ENCODE peak calls at places on chromosome 11, in six cellular contexts. U is transverse colon, G is K562, R is stomach, I is SK-N-SH, X is HepG2. L is an unnamed sample.

GRCh38 chr11:120182357-120182756 is 28.5 kb upstream of the OAF start:
- DNase-seq in U (no peak), G (no peak), R (peak), I (no peak), X (no peak), L (peak)

GRCh38 chr11:10581481-10582019 is 13.1 kb upstream of the LYVE1 start:
- DNase-seq in U (peak), G (peak), R (no peak), I (no peak), X (no peak), L (no peak)

GRCh38 chr11:121105063-121105480 is 4.0 kb downstream of the TECTA start:
- DNase-seq in U (no peak), G (no peak), R (no peak), I (no peak), X (no peak), L (peak)

GRCh38 chr11:33211588-33211987 is 45.6 kb upstream of the HIPK3 start:
- DNase-seq in U (no peak), G (no peak), R (no peak), I (no peak), X (peak), L (no peak)

GRCh38 chr11:64489831-64490441 is 101.1 kb upstream of the SLC22A12 start:
- DNase-seq in U (peak), G (peak), R (peak), I (peak), X (peak), L (no peak)

GRCh38 chr11:110296226-110297081 is at the start of gene RDX:
- DNase-seq in U (peak), G (peak), R (peak), I (peak), X (peak), L (peak)

GRCh38 chr11:80239217-80239616 is 798.4 kb upstream of the TENM4 start:
- DNase-seq in U (no peak), G (no peak), R (no peak), I (no peak), X (peak), L (no peak)

GRCh38 chr11:43810929-43811596 is 69.6 kb upstream of the ALKBH3 start:
- DNase-seq in U (no peak), G (peak), R (no peak), I (no peak), X (no peak), L (no peak)

GRCh38 chr11:128879817-128880216 is 11.3 kb upstream of the KCNJ5 start:
- DNase-seq in U (no peak), G (no peak), R (no peak), I (no peak), X (no peak), L (no peak)

GRCh38 chr11:108025387-108026080 is 16.8 kb downstream of the CUL5 start:
- DNase-seq in U (no peak), G (no peak), R (no peak), I (no peak), X (no peak), L (no peak)

GRCh38 chr11:44997566-44997965 is 46.9 kb upstream of the TP53I11 start:
- DNase-seq in U (no peak), G (no peak), R (no peak), I (no peak), X (no peak), L (peak)

GRCh38 chr11:108733479-108734116 is 68.7 kb downstream of the DDX10 start:
- DNase-seq in U (no peak), G (peak), R (no peak), I (no peak), X (no peak), L (no peak)

GRCh38 chr11:93005239-93005638 is 35.8 kb downstream of the MTNR1B start:
- DNase-seq in U (no peak), G (no peak), R (no peak), I (no peak), X (no peak), L (no peak)

GRCh38 chr11:93001812-93002211 is 32.4 kb downstream of the MTNR1B start:
- DNase-seq in U (no peak), G (no peak), R (no peak), I (no peak), X (no peak), L (no peak)

GRCh38 chr11:93002380-93002779 is 32.9 kb downstream of the MTNR1B start:
- DNase-seq in U (no peak), G (no peak), R (no peak), I (no peak), X (no peak), L (no peak)

GRCh38 chr11:93000511-93001476 is 31.3 kb downstream of the MTNR1B start:
- DNase-seq in U (no peak), G (peak), R (no peak), I (peak), X (peak), L (no peak)
- TF ChIP-seq EP300 in U (no peak), G (peak), R (no peak), I (peak), X (no peak), L (no peak)

GRCh38 chr11:96124155-96124554 is 200.2 kb upstream of the MTMR2 start:
- DNase-seq in U (no peak), G (no peak), R (no peak), I (no peak), X (no peak), L (no peak)

GRCh38 chr11:96127596-96127959 is 203.7 kb upstream of the MTMR2 start:
- DNase-seq in U (no peak), G (no peak), R (no peak), I (no peak), X (no peak), L (no peak)

GRCh38 chr11:96125400-96125799 is 201.5 kb upstream of the MTMR2 start:
- DNase-seq in U (no peak), G (no peak), R (no peak), I (no peak), X (peak), L (no peak)

GRCh38 chr11:96130061-96130460 is 206.2 kb upstream of the MTMR2 start:
- DNase-seq in U (no peak), G (no peak), R (no peak), I (no peak), X (no peak), L (no peak)

DNA sequence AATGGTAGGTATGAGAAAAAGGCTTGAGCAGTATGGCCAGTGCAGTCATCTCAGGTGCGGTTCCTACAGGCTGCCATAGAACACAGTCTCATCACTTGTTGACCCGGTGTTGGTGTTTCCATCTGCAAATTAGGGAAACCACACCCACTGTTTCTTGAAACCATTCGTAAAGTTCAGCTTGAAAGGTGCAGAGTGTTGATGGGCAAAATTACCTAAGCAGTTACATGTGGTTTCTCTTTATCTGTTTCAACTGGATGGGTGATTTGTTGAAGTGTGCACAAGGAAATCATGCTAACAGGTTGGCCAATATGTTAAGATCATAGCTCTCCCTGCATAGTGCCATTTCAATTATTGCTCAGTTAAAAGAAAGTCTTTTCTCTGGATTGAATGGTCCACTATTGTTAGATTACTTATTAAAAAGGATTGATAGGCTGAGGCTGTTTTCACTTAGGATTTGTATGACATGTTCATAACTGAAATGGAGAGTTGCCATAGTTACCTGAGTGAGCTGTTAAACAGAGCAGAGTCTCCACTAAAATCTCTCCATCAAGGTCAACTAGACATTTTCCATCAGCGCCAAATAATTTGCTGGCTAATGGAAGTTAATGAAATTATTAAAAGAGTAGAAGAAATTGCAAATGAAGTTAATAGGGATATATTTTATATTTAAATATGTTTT is 203.1 kb upstream of the MTMR2 start:
- DNase-seq in U (no peak), G (no peak), R (no peak), I (no peak), X (no peak), L (no peak)
- TF ChIP-seq EP300 in U (no peak), G (no peak), R (no peak), I (peak), X (no peak), L (no peak)

GRCh38 chr11:68459886-68460740 is 439 bp upstream of the PPP6R3 start:
- DNase-seq in U (peak), G (peak), R (peak), I (peak), X (peak), L (peak)
- TF ChIP-seq EP300 in U (no peak), G (peak), R (no peak), I (peak), X (peak), L (no peak)

DNA sequence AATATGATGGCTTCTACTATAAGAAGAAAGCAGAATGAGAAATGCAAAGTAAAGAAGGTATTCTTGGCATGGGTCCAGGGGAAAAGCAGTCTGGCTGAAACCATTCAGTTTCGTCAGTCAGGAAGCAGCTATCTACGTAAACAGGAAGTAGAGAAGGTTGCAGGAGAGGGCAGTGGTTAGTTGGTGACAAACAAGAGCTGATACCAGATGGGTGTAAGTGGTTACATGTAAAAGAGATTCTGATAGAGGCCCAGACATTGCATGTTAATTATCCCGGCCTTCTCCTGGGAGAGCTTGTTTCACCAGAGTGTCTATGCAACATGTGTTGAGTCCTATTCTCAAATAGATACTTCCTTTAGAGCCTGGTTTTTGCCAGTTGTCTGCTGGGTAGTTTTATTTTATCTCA is 58.4 kb upstream of the PSMA1 start:
- DNase-seq in U (peak), G (peak), R (peak), I (peak), X (peak), L (no peak)
- TF ChIP-seq EP300 in U (no peak), G (peak), R (no peak), I (no peak), X (no peak), L (no peak)

GRCh38 chr11:27440090-27440489 is 32.5 kb downstream of the LGR4 start:
- DNase-seq in U (no peak), G (no peak), R (no peak), I (no peak), X (no peak), L (no peak)

GRCh38 chr11:27447288-27447914 is 25.2 kb downstream of the LGR4 start:
- DNase-seq in U (no peak), G (peak), R (no peak), I (no peak), X (no peak), L (no peak)

GRCh38 chr11:27444801-27445215 is 27.8 kb downstream of the LGR4 start:
- DNase-seq in U (no peak), G (peak), R (no peak), I (no peak), X (peak), L (no peak)

GRCh38 chr11:27445625-27446024 is 27.0 kb downstream of the LGR4 start:
- DNase-seq in U (no peak), G (no peak), R (no peak), I (no peak), X (no peak), L (no peak)

GRCh38 chr11:27443746-27444465 is 28.7 kb downstream of the LGR4 start:
- DNase-seq in U (no peak), G (no peak), R (no peak), I (no peak), X (no peak), L (no peak)
- TF ChIP-seq EP300 in U (no peak), G (no peak), R (no peak), I (no peak), X (no peak), L (no peak)

GRCh38 chr11:75462117-75462653 is 29.2 kb upstream of the KLHL35 start:
- DNase-seq in U (no peak), G (no peak), R (no peak), I (no peak), X (no peak), L (no peak)
- TF ChIP-seq EP300 in U (no peak), G (no peak), R (no peak), I (no peak), X (no peak), L (no peak)

GRCh38 chr11:18105802-18106574 is at the start of gene SAAL1:
- DNase-seq in U (peak), G (peak), R (peak), I (peak), X (peak), L (peak)
- TF ChIP-seq EP300 in U (no peak), G (peak), R (no peak), I (no peak), X (no peak), L (no peak)

L was measured in suprapubic skin.